ENCODE peak calls at places on chromosomes 16 and 17, in seven cellular contexts. M, P, Q, V, F, R and B are unnamed samples.

GRCh38 chr16:73020409-73020884 is 27.5 kb downstream of the ZFHX3 start:
- DNase-seq in M (no peak), P (no peak), Q (no peak), V (no peak), F (no peak), R (peak; percentile 92), B (no peak)

GRCh38 chr17:7083592-7083991 is 3.5 kb upstream of the CLEC10A start:
- DNase-seq in M (no peak), P (no peak), Q (no peak), V (no peak), F (no peak), R (no peak), B (no peak)

GRCh38 chr17:75404739-75405364 is 626 bp downstream of the GRB2 start:
- DNase-seq in M (peak; percentile 67), P (peak; percentile 47), Q (peak; percentile 61), V (no peak), F (no peak), R (no peak), B (no peak)

GRCh38 chr17:17086585-17086984 is 44.3 kb downstream of the MPRIP start:
- DNase-seq in M (no peak), P (no peak), Q (no peak), V (no peak), F (no peak), R (no peak), B (no peak)

GRCh38 chr17:40562841-40563370 is 2.4 kb downstream of the CCR7 start:
- DNase-seq in M (no peak), P (no peak), Q (no peak), V (no peak), F (no peak), R (no peak), B (no peak)

GRCh38 chr16:18999045-18999393 is 15.3 kb downstream of the TMC7 start:
- DNase-seq in M (no peak), P (no peak), Q (no peak), V (no peak), F (no peak), R (no peak), B (no peak)

GRCh38 chr16:72013888-72014538 is 5.5 kb downstream of the DHODH start:
- DNase-seq in M (no peak), P (peak; percentile 79), Q (no peak), V (no peak), F (no peak), R (no peak), B (no peak)

GRCh38 chr17:66834919-66835454 is at the start of gene CACNG5:
- DNase-seq in M (peak; percentile 100), P (peak; percentile 76), Q (peak; percentile 80), V (no peak), F (no peak), R (no peak), B (no peak)

GRCh38 chr17:64205804-64206203 is 57.3 kb downstream of the TEX2 start:
- DNase-seq in M (no peak), P (no peak), Q (no peak), V (no peak), F (no peak), R (no peak), B (no peak)

GRCh38 chr17:55242481-55242880 is 22.3 kb upstream of the HLF start:
- DNase-seq in M (no peak), P (no peak), Q (no peak), V (no peak), F (no peak), R (no peak), B (no peak)

GRCh38 chr17:39205112-39205526 is 5.0 kb downstream of the RPL19 start:
- DNase-seq in M (no peak), P (peak; percentile 19), Q (no peak), V (no peak), F (no peak), R (no peak), B (no peak)

GRCh38 chr17:55540414-55541091 is 29.3 kb upstream of the SMIM36 start:
- DNase-seq in M (no peak), P (no peak), Q (no peak), V (no peak), F (no peak), R (no peak), B (no peak)

GRCh38 chr17:50903604-50904521 is 37.7 kb upstream of the TOB1 start:
- DNase-seq in M (no peak), P (no peak), Q (no peak), V (no peak), F (no peak), R (no peak), B (no peak)

GRCh38 chr16:72961115-72961832 is 86.7 kb downstream of the ZFHX3 start:
- DNase-seq in M (peak; percentile 83), P (peak; percentile 16), Q (no peak), V (no peak), F (no peak), R (no peak), B (no peak)

GRCh38 chr16:14300631-14301149 is 229.6 kb downstream of the MRTFB start:
- DNase-seq in M (peak; percentile 85), P (peak; percentile 64), Q (no peak), V (peak; percentile 40), F (no peak), R (peak; percentile 88), B (no peak)

GRCh38 chr17:79420318-79421243 is 190.3 kb downstream of the RBFOX3 start:
- DNase-seq in M (no peak), P (peak; percentile 51), Q (no peak), V (no peak), F (no peak), R (no peak), B (no peak)

GRCh38 chr16:15879255-15879804 is 9.1 kb downstream of the CEP20 start:
- DNase-seq in M (no peak), P (peak; percentile 71), Q (no peak), V (no peak), F (no peak), R (peak; percentile 46), B (no peak)

DNA sequence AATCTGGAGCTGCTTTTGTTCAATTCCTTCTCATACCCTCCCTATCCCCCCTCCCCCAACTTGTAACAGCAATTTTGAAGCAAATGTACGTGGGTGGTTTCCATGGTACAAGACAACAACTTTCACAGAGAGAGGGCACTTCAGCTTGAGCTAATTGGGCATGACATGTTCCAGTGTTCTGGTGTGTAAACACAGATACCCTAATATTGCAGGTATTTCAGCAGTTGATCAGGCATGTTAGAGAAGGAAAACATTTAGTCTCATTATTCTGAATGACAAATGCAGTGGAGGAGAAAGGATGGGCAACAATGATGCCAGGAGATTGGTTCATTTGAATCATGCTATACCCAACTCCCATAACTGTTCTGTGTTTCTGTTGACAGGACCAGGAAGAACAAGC is 137.5 kb downstream of the TRIM37 start:
- DNase-seq in M (peak; percentile 40), P (no peak), Q (no peak), V (no peak), F (no peak), R (no peak), B (no peak)
- TF ChIP-seq TAF1 in M (no peak), P (no peak), Q (no peak), V (no peak), F (no peak), R (no peak), B (no peak)

GRCh38 chr17:47871048-47871447 is 20.1 kb upstream of the SP6 start:
- DNase-seq in M (no peak), P (no peak), Q (no peak), V (no peak), F (no peak), R (no peak), B (no peak)

GRCh38 chr17:47869114-47869513 is 18.2 kb upstream of the SP6 start:
- DNase-seq in M (no peak), P (no peak), Q (no peak), V (no peak), F (no peak), R (no peak), B (no peak)

GRCh38 chr17:47866941-47867340 is 16.0 kb upstream of the SP6 start:
- DNase-seq in M (no peak), P (peak; percentile 99), Q (no peak), V (no peak), F (no peak), R (no peak), B (no peak)

GRCh38 chr17:47870042-47870441 is 19.1 kb upstream of the SP6 start:
- DNase-seq in M (no peak), P (no peak), Q (no peak), V (no peak), F (no peak), R (peak; percentile 25), B (no peak)

GRCh38 chr17:47868134-47868533 is 17.2 kb upstream of the SP6 start:
- DNase-seq in M (no peak), P (no peak), Q (no peak), V (no peak), F (no peak), R (no peak), B (no peak)
- TF ChIP-seq TAF1 in M (no peak), P (no peak), Q (no peak), V (no peak), F (no peak), R (no peak), B (no peak)

GRCh38 chr17:28898261-28898955 is 875 bp upstream of the FLOT2 start:
- DNase-seq in M (no peak), P (no peak), Q (no peak), V (no peak), F (no peak), R (no peak), B (no peak)

GRCh38 chr17:28899212-28899815 is 1.8 kb upstream of the FLOT2 start:
- DNase-seq in M (no peak), P (no peak), Q (no peak), V (no peak), F (no peak), R (no peak), B (no peak)

GRCh38 chr17:28902819-28903545 is at the start of gene DHRS13:
- DNase-seq in M (peak; percentile 99), P (peak; percentile 95), Q (peak; percentile 97), V (peak; percentile 94), F (peak; percentile 81), R (peak; percentile 91), B (peak; percentile 95)

GRCh38 chr17:28901866-28902818 is 737 bp downstream of the DHRS13 start:
- DNase-seq in M (peak; percentile 83), P (peak; percentile 67), Q (no peak), V (no peak), F (no peak), R (no peak), B (no peak)

DNA sequence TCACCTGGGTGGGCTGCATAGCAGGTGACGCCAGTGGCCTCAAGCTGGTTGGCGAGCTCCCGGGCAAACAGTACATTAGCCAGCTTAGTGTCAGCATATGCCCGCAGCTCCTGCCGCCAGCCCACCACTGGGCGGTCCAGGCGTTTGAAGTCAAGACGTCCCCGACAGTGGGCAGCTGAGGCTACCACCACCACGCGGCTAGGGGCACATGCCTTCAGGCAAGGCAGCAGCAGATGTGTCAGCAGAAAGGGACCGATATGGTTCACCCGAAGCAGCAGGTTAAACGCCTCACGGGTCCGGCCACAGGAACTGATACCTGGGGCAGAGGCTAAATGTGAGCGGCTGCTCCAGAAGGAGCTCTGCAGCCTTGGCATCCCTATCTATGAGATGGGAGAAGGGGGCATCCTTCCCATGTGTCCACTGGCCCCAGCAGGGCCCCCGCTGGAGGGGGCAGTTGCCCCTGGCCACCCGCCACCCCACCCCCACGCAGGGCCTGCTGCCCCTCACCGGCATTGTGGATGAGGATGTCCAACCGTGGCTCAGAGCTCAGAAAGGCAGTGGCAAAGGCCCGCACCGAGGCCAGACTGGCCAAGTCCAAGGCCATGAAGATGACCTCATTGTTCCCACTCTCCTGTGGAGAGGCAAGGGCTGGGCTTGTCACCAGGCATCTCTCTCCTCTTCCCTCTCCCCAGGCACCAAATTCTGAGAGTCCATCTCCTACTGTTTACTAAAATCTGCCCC is 1.7 kb downstream of the DHRS13 start:
- DNase-seq in M (no peak), P (no peak), Q (no peak), V (no peak), F (no peak), R (peak; percentile 48), B (no peak)
- TF ChIP-seq TAF1 in M (no peak), P (no peak), Q (no peak), V (no peak), F (no peak), R (no peak), B (no peak)

GRCh38 chr17:35731932-35732805 is 730 bp downstream of the RASL10B start:
- DNase-seq in M (peak; percentile 77), P (no peak), Q (peak; percentile 70), V (no peak), F (no peak), R (no peak), B (no peak)
- TF ChIP-seq TAF1 in M (no peak), P (no peak), Q (no peak), V (no peak), F (no peak), R (no peak), B (no peak)